ENCODE peak calls at places on chromosome 17, in six cellular contexts. J is left ventricle myocardium inferior, F is A549, D is psoas muscle, G is fibroblast of mammary gland, Z is cardiac fibroblast. H is an unnamed sample.

GRCh38 chr17:45265823-45266222 is 3.9 kb upstream of the SPATA32 start:
- DNase-seq in J (no peak), F (peak), D (peak), G (peak), Z (peak), H (no peak)

GRCh38 chr17:82820278-82821251 is 19.3 kb downstream of the ZNF750 start:
- DNase-seq in J (no peak), F (peak), D (no peak), G (no peak), Z (no peak), H (no peak)

GRCh38 chr17:12537436-12537835 is 128.3 kb upstream of the MYOCD start:
- DNase-seq in J (no peak), F (no peak), D (no peak), G (no peak), Z (no peak), H (no peak)

GRCh38 chr17:64406321-64407200 is 15.9 kb upstream of the PECAM1 start:
- DNase-seq in J (no peak), F (peak), D (no peak), G (peak), Z (peak), H (no peak)

GRCh38 chr17:50953831-50954601 is 87.9 kb upstream of the TOB1 start:
- DNase-seq in J (peak), F (no peak), D (peak), G (peak), Z (peak), H (no peak)

GRCh38 chr17:73491648-73492047 is 152.6 kb downstream of the SDK2 start:
- DNase-seq in J (no peak), F (no peak), D (no peak), G (no peak), Z (no peak), H (no peak)

GRCh38 chr17:82787081-82787848 is 35.4 kb downstream of the TBCD start:
- DNase-seq in J (no peak), F (no peak), D (peak), G (peak), Z (no peak), H (no peak)

GRCh38 chr17:67531291-67531690 is 154.2 kb downstream of the PITPNC1 start:
- DNase-seq in J (peak), F (no peak), D (no peak), G (no peak), Z (peak), H (no peak)

GRCh38 chr17:50052822-50053653 is 2.9 kb upstream of the ITGA3 start:
- DNase-seq in J (peak), F (peak), D (no peak), G (no peak), Z (peak), H (peak)

GRCh38 chr17:44775838-44776621 is 17.2 kb downstream of the ADAM11 start:
- DNase-seq in J (no peak), F (no peak), D (no peak), G (no peak), Z (no peak), H (no peak)

GRCh38 chr17:67365762-67366192 is 600 bp downstream of the PSMD12 start:
- DNase-seq in J (no peak), F (peak), D (no peak), G (peak), Z (peak), H (no peak)

GRCh38 chr17:49836111-49837030 is 11.5 kb downstream of the TAC4 start:
- DNase-seq in J (no peak), F (peak), D (no peak), G (peak), Z (peak), H (no peak)

GRCh38 chr17:34414338-34414737 is 51.3 kb upstream of the CCL1 start:
- DNase-seq in J (no peak), F (no peak), D (no peak), G (no peak), Z (no peak), H (no peak)

GRCh38 chr17:65177901-65178300 is 40.7 kb downstream of the RGS9 start:
- DNase-seq in J (no peak), F (no peak), D (no peak), G (peak), Z (peak), H (no peak)

GRCh38 chr17:32158870-32159585 is 16.7 kb downstream of the RHOT1 start:
- DNase-seq in J (no peak), F (no peak), D (no peak), G (no peak), Z (no peak), H (no peak)

GRCh38 chr17:74186498-74186897 is 17.0 kb upstream of the RPL38 start:
- DNase-seq in J (no peak), F (no peak), D (no peak), G (no peak), Z (no peak), H (no peak)

GRCh38 chr17:6752068-6752909 is 3.6 kb upstream of the XAF1 start:
- DNase-seq in J (no peak), F (no peak), D (peak), G (peak), Z (peak), H (peak)

GRCh38 chr17:20133552-20133951 is 124.4 kb downstream of the SPECC1 start:
- DNase-seq in J (no peak), F (no peak), D (no peak), G (no peak), Z (no peak), H (no peak)

GRCh38 chr17:73309727-73310555 is 1.9 kb downstream of the CDC42EP4 start:
- DNase-seq in J (no peak), F (no peak), D (no peak), G (no peak), Z (peak), H (no peak)

GRCh38 chr17:71224824-71225575 is 895.8 kb upstream of the SOX9 start:
- DNase-seq in J (no peak), F (no peak), D (no peak), G (no peak), Z (peak), H (no peak)

DNA sequence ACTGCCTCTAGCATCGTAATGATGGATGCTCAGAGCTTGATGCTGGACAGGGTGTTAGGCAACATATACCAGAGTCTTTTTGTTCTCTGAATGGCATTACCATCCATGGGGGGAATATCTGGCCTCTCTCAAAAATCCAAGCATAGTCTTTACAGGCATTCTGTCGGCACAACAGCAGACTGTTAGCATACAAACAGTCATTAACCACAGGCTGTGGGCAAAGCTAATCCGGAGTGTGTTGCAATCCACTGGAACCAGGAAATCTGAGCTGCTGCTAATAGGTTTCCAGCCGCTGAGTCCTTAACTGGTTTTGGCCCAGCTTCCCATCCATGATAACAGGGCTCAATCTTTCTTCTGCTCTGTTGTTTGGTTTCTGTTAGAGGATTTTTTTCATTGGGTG is 371.9 kb downstream of the HS3ST3B1 start:
- DNase-seq in J (no peak), F (no peak), D (no peak), G (peak), Z (peak), H (no peak)
- TF ChIP-seq CTCF in J (no peak), F (no peak), D (no peak), G (no peak), Z (no peak), H (no peak)

GRCh38 chr17:3951003-3951402 is 13.2 kb downstream of the ATP2A3 start:
- DNase-seq in J (no peak), F (no peak), D (no peak), G (no peak), Z (no peak), H (no peak)

GRCh38 chr17:3950584-3950983 is 13.7 kb downstream of the ATP2A3 start:
- DNase-seq in J (no peak), F (no peak), D (no peak), G (no peak), Z (no peak), H (no peak)

GRCh38 chr17:3949418-3949817 is 14.8 kb downstream of the ATP2A3 start:
- DNase-seq in J (no peak), F (no peak), D (no peak), G (no peak), Z (no peak), H (no peak)

GRCh38 chr17:3952186-3952585 is 12.1 kb downstream of the ATP2A3 start:
- DNase-seq in J (no peak), F (no peak), D (no peak), G (no peak), Z (no peak), H (no peak)

GRCh38 chr17:3951420-3951819 is 12.8 kb downstream of the ATP2A3 start:
- DNase-seq in J (no peak), F (no peak), D (no peak), G (no peak), Z (no peak), H (no peak)
- TF ChIP-seq CTCF in J (no peak), F (no peak), D (no peak), G (no peak), Z (no peak), H (no peak)

GRCh38 chr17:80281516-80281915 is 20.9 kb downstream of the RNF213 start:
- DNase-seq in J (no peak), F (no peak), D (no peak), G (no peak), Z (no peak), H (no peak)

GRCh38 chr17:80285237-80285920 is 24.7 kb downstream of the RNF213 start:
- DNase-seq in J (no peak), F (no peak), D (no peak), G (no peak), Z (no peak), H (no peak)

GRCh38 chr17:80284631-80285030 is 24.0 kb downstream of the RNF213 start:
- DNase-seq in J (no peak), F (peak), D (no peak), G (no peak), Z (no peak), H (no peak)

GRCh38 chr17:80286638-80286960 is 25.9 kb downstream of the RNF213 start:
- DNase-seq in J (no peak), F (no peak), D (no peak), G (no peak), Z (no peak), H (no peak)

DNA sequence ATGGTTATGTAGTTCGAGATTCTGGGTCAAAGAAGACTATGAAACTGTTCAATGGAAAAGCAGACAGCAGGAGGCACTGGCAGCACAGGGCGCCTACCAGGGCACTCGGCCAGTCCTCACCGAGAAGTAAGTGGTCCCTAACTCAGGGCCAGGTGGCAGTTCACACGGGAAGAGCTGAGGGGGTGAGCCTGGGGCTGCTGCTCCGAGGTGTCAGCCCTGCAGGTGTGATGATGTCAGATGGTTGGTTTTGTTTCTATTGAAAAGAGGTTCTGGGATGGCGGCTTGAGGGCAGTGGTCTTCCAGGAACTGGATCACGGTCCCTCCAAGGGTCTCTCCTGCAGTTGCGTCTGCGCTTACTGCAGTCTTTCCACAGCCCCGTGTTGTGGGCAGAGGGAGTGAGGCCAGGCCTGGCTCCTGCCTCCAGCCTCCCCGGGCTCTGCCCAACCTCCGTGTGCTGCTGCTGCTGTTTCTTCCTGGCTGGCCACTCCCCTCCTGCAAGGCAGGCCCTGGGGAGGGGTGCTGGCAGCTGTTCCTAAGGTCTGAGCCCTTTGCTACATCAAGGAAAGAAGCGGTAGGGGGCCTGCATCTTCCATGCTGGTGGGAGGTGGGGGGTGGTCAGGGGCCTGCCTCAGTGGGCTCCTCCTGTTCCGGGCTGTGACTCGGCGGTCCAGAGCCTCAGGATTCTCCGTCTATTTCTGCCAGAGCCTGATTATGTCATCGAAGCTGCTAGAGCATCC is 22.6 kb downstream of the RNF213 start:
- DNase-seq in J (no peak), F (no peak), D (no peak), G (no peak), Z (no peak), H (no peak)
- TF ChIP-seq CTCF in J (no peak), F (no peak), D (no peak), G (no peak), Z (no peak), H (no peak)

DNA sequence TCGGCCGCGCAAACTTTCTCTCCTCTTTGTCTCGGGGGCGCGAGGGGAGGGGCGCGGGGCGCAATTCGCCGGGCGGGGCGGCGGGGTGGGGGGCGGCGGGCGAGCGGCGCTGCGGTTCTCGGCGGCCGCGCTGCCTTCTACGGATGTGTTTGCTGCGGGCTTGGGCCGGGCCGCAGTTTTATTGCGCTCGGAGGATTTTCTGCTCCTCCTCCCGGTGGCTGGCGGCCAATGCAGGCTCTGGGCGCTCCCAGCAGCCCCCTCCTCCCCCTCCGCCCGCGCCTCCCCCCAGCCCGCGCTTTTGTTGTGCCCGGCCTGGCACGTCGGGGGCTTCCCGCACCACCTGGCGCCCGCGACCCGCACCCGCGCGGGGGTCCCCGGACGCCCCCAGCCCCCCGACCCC is at the start of gene TIMP2:
- DNase-seq in J (peak), F (peak), D (peak), G (peak), Z (peak), H (peak)
- TF ChIP-seq CTCF in J (peak), F (no peak), D (peak), G (no peak), Z (peak), H (no peak)

GRCh38 chr17:17126131-17127110 is 79.7 kb downstream of the PLD6 start:
- DNase-seq in J (no peak), F (no peak), D (no peak), G (no peak), Z (no peak), H (no peak)
- TF ChIP-seq CTCF in J (no peak), F (no peak), D (no peak), G (no peak), Z (no peak), H (no peak)

DNA sequence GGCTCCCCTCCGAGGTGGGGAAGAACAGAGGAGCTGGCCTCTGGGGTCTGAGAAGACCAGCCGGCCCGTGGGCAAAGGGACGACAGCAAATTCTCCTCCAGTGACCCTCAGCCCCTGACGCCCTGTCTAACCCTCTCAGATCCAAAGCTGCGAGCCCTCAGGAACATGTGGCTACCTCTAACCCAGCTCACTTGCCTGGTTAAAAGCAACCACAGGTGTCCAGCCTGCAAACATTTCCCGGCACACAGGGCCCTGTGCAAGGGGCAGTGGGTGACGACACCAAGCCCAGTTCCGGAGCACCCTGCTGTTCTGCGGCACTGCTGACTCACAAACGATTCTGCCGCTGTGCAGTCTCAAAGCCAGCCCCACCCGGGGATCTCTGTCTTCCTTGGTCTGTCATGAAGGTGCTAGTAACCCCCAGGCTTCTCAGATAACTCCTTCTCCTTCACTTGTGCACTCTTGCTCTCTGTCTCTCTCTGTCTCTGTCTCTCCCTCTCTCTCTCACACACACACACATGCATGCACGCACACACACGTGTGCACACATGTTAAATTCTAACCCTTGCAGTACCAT is 23.0 kb downstream of the WNT3 start:
- DNase-seq in J (no peak), F (peak), D (no peak), G (no peak), Z (no peak), H (no peak)
- TF ChIP-seq CTCF in J (no peak), F (no peak), D (no peak), G (no peak), Z (no peak), H (no peak)